ENCODE peak calls at places on chromosomes 4 and X, in nine cellular contexts. Z is NCI-H748 treated with DMSO at 0.1 percent for 48 hours, L is amniotic stem cell, Y is DMS153, V is NCI-H226, J is SW480, R is GM04503, Q is nephron progenitor cell, K is H9. G is an unnamed sample.

GRCh38 chr4:1793496-1793840 is 375 bp downstream of the FGFR3 start:
- DNase-seq in Q (peak), K (no peak), J (no peak), V (peak), Y (no peak), L (no peak), Z (no peak), R (no peak), G (peak)

GRCh38 chr4:153705743-153706468 is 21.8 kb downstream of the TLR2 start:
- DNase-seq in R (no peak), K (no peak), Y (no peak), Q (no peak), J (no peak), Z (no peak), L (no peak), V (no peak), G (no peak)

GRCh38 chr4:138256608-138257007 is 14.5 kb upstream of the SLC7A11 start:
- DNase-seq in R (no peak), J (no peak), Q (no peak), Y (no peak), L (no peak), V (no peak), K (no peak), Z (no peak), G (no peak)

GRCh38 chrX:114798902-114799301 is 215.0 kb downstream of the HTR2C start:
- DNase-seq in Y (no peak), Z (no peak), R (no peak), Q (no peak), K (no peak), V (no peak), J (peak), L (no peak), G (no peak)

GRCh38 chr4:147741190-147741788 is 9.4 kb downstream of the ARHGAP10 start:
- DNase-seq in K (no peak), Q (no peak), L (no peak), Z (no peak), V (peak), R (no peak), J (no peak), Y (no peak), G (no peak)

GRCh38 chr4:85147481-85148076 is 181.1 kb upstream of the WDFY3 start:
- DNase-seq in V (no peak), K (peak), L (peak), Z (peak), J (peak), Y (peak), Q (peak), R (peak), G (no peak)

GRCh38 chr4:23856630-23857029 is 33.2 kb downstream of the PPARGC1A start:
- DNase-seq in L (no peak), Q (no peak), V (peak), J (no peak), Y (no peak), Z (no peak), R (no peak), K (no peak), G (no peak)

GRCh38 chr4:1579834-1580686 is 104.1 kb downstream of the FAM53A start:
- DNase-seq in K (peak), Q (peak), V (peak), J (peak), Y (peak), R (peak), L (peak), Z (peak), G (peak)

GRCh38 chrX:23785564-23785963 is 2.6 kb downstream of the SAT1 start:
- DNase-seq in R (no peak), V (no peak), Z (no peak), J (no peak), Q (no peak), Y (no peak), K (no peak), L (no peak), G (no peak)

GRCh38 chr4:79947386-79947785 is 125.6 kb downstream of the ANTXR2 start:
- DNase-seq in K (no peak), V (no peak), L (no peak), J (no peak), Q (no peak), Y (no peak), R (no peak), Z (no peak), G (no peak)

GRCh38 chr4:138158746-138159297 is 83.3 kb downstream of the SLC7A11 start:
- DNase-seq in Y (no peak), J (peak), R (peak), K (no peak), L (peak), Q (no peak), V (peak), Z (no peak), G (no peak)

GRCh38 chr4:40630335-40631021 is 814 bp upstream of the RBM47 start:
- DNase-seq in Y (no peak), V (no peak), Z (no peak), L (no peak), R (no peak), Q (peak), J (no peak), K (peak), G (no peak)

GRCh38 chr4:91936301-91936700 is 367.5 kb upstream of the GRID2 start:
- DNase-seq in Y (peak), Z (peak), J (no peak), Q (no peak), V (peak), R (no peak), K (no peak), L (peak), G (no peak)

GRCh38 chr4:137310593-137311490 is 221.5 kb downstream of the PCDH18 start:
- DNase-seq in V (no peak), J (no peak), L (peak), R (peak), Z (no peak), Q (no peak), K (no peak), Y (no peak), G (no peak)

GRCh38 chr4:100721077-100721476 is 203.3 kb upstream of the EMCN start:
- DNase-seq in R (no peak), Y (no peak), V (peak), J (no peak), L (no peak), K (no peak), Z (no peak), Q (no peak), G (no peak)

GRCh38 chrX:47311857-47312774 is 58.3 kb upstream of the ZNF157 start:
- DNase-seq in Q (peak), V (peak), R (peak), Y (no peak), Z (no peak), J (peak), L (no peak), K (peak), G (peak)

GRCh38 chr4:26719954-26720552 is 136.2 kb downstream of the TBC1D19 start:
- DNase-seq in J (peak), V (no peak), Q (no peak), Y (no peak), K (no peak), Z (peak), R (no peak), L (no peak), G (no peak)

GRCh38 chr4:39394706-39395105 is 12.0 kb upstream of the KLB start:
- DNase-seq in Y (no peak), J (no peak), Q (no peak), R (no peak), L (no peak), Z (no peak), V (no peak), K (no peak), G (no peak)

GRCh38 chr4:84792366-84793301 is 173.9 kb downstream of the WDFY3 start:
- DNase-seq in J (no peak), L (peak), Y (no peak), Q (no peak), V (no peak), K (no peak), Z (no peak), R (peak), G (no peak)

GRCh38 chr4:33837043-33837442 is 2407.3 kb downstream of the ARAP2 start:
- DNase-seq in Y (no peak), R (peak), L (peak), Q (no peak), J (no peak), Z (no peak), K (no peak), V (peak), G (no peak)

GRCh38 chrX:131067846-131068745 is 9.9 kb downstream of the ARHGAP36 start:
- DNase-seq in Q (peak), L (no peak), J (no peak), Y (no peak), R (no peak), V (no peak), K (peak), Z (no peak), G (no peak)

GRCh38 chrX:69618803-69619202 is 2.9 kb downstream of the EDA start:
- DNase-seq in J (peak), L (no peak), V (no peak), Q (peak), K (no peak), Y (peak), Z (peak), R (no peak), G (no peak)

GRCh38 chrX:68944211-68944610 is 115.4 kb downstream of the EFNB1 start:
- DNase-seq in Q (no peak), L (no peak), V (no peak), K (no peak), Y (no peak), Z (no peak), J (no peak), R (no peak), G (no peak)

GRCh38 chr4:25466966-25467697 is 90.1 kb downstream of the ANAPC4 start:
- DNase-seq in Q (no peak), V (no peak), L (no peak), Y (no peak), R (no peak), J (no peak), Z (no peak), K (no peak), G (no peak)

G was measured in central memory CD4-positive, alpha-beta T cell.